ENCODE peak calls at places on chromosomes 7 and 10, in eight cellular contexts. One of them, this sample, is unnamed.

GRCh38 chr10:89615824-89616223 is 29.2 kb downstream of the PANK1 start:
- DNase-seq in ascending aorta: no peak
- DNase-seq in AG10803: no peak
- DNase-seq in stomach: no peak
- DNase-seq in heart left ventricle: no peak
- DNase-seq in lower leg skin: no peak
- DNase-seq in AG09319: no peak
- DNase-seq in GM06990: no peak
- DNase-seq in this sample: no peak

GRCh38 chr7:100089458-100090201 is 861 bp downstream of the COPS6 start:
- DNase-seq in ascending aorta: no peak
- DNase-seq in AG10803: peak
- DNase-seq in stomach: no peak
- DNase-seq in heart left ventricle: no peak
- DNase-seq in lower leg skin: no peak
- DNase-seq in AG09319: no peak
- DNase-seq in GM06990: no peak
- DNase-seq in this sample: no peak

GRCh38 chr10:91597397-91597881 is 35.4 kb downstream of the PPP1R3C start:
- DNase-seq in ascending aorta: no peak
- DNase-seq in AG10803: no peak
- DNase-seq in stomach: no peak
- DNase-seq in heart left ventricle: no peak
- DNase-seq in lower leg skin: no peak
- DNase-seq in AG09319: no peak
- DNase-seq in GM06990: no peak
- DNase-seq in this sample: no peak

GRCh38 chr10:131811239-131812011 is 89.4 kb upstream of the PPP2R2D start:
- DNase-seq in ascending aorta: no peak
- DNase-seq in AG10803: no peak
- DNase-seq in stomach: peak
- DNase-seq in heart left ventricle: no peak
- DNase-seq in lower leg skin: peak
- DNase-seq in AG09319: no peak
- DNase-seq in GM06990: no peak
- DNase-seq in this sample: peak

GRCh38 chr7:16084370-16084769 is 337.0 kb downstream of the CRPPA start:
- DNase-seq in ascending aorta: no peak
- DNase-seq in AG10803: no peak
- DNase-seq in stomach: no peak
- DNase-seq in heart left ventricle: no peak
- DNase-seq in lower leg skin: no peak
- DNase-seq in AG09319: no peak
- DNase-seq in GM06990: no peak
- DNase-seq in this sample: no peak

GRCh38 chr10:19385846-19386455 is 337.4 kb downstream of the MALRD1 start:
- DNase-seq in ascending aorta: no peak
- DNase-seq in AG10803: no peak
- DNase-seq in stomach: no peak
- DNase-seq in heart left ventricle: no peak
- DNase-seq in lower leg skin: no peak
- DNase-seq in AG09319: no peak
- DNase-seq in GM06990: no peak
- DNase-seq in this sample: no peak

GRCh38 chr10:125707852-125708468 is 11.5 kb upstream of the EDRF1 start:
- DNase-seq in ascending aorta: no peak
- DNase-seq in AG10803: peak
- DNase-seq in stomach: no peak
- DNase-seq in heart left ventricle: no peak
- DNase-seq in lower leg skin: no peak
- DNase-seq in AG09319: no peak
- DNase-seq in GM06990: no peak
- DNase-seq in this sample: no peak

GRCh38 chr7:17696422-17696821 is 243.9 kb downstream of the SNX13 start:
- DNase-seq in ascending aorta: no peak
- DNase-seq in AG10803: peak
- DNase-seq in stomach: no peak
- DNase-seq in heart left ventricle: no peak
- DNase-seq in lower leg skin: peak
- DNase-seq in AG09319: peak
- DNase-seq in GM06990: no peak
- DNase-seq in this sample: no peak

GRCh38 chr10:132202070-132202970 is 15.6 kb downstream of the DPYSL4 start:
- DNase-seq in ascending aorta: no peak
- DNase-seq in AG10803: no peak
- DNase-seq in stomach: no peak
- DNase-seq in heart left ventricle: no peak
- DNase-seq in lower leg skin: no peak
- DNase-seq in AG09319: no peak
- DNase-seq in GM06990: no peak
- DNase-seq in this sample: no peak

GRCh38 chr10:18224626-18225445 is 84.6 kb downstream of the CACNB2 start:
- DNase-seq in ascending aorta: no peak
- DNase-seq in AG10803: no peak
- DNase-seq in stomach: no peak
- DNase-seq in heart left ventricle: no peak
- DNase-seq in lower leg skin: no peak
- DNase-seq in AG09319: no peak
- DNase-seq in GM06990: no peak
- DNase-seq in this sample: no peak

GRCh38 chr10:11879387-11880168 is 56.4 kb downstream of the PROSER2 start:
- DNase-seq in ascending aorta: no peak
- DNase-seq in AG10803: no peak
- DNase-seq in stomach: no peak
- DNase-seq in heart left ventricle: no peak
- DNase-seq in lower leg skin: no peak
- DNase-seq in AG09319: no peak
- DNase-seq in GM06990: no peak
- DNase-seq in this sample: no peak

GRCh38 chr10:102524746-102525145 is 21.0 kb downstream of the SUFU start:
- DNase-seq in ascending aorta: no peak
- DNase-seq in AG10803: no peak
- DNase-seq in stomach: no peak
- DNase-seq in heart left ventricle: peak
- DNase-seq in lower leg skin: no peak
- DNase-seq in AG09319: no peak
- DNase-seq in GM06990: no peak
- DNase-seq in this sample: no peak

GRCh38 chr10:48455055-48455391 is 148.5 kb downstream of the MAPK8 start:
- DNase-seq in ascending aorta: no peak
- DNase-seq in AG10803: no peak
- DNase-seq in stomach: no peak
- DNase-seq in heart left ventricle: no peak
- DNase-seq in lower leg skin: no peak
- DNase-seq in AG09319: no peak
- DNase-seq in GM06990: no peak
- DNase-seq in this sample: peak

GRCh38 chr10:89431977-89432376 is 17.6 kb downstream of the IFIT5 start:
- DNase-seq in ascending aorta: no peak
- DNase-seq in AG10803: peak
- DNase-seq in stomach: no peak
- DNase-seq in heart left ventricle: no peak
- DNase-seq in lower leg skin: no peak
- DNase-seq in AG09319: no peak
- DNase-seq in GM06990: no peak
- DNase-seq in this sample: no peak

GRCh38 chr10:109022417-109023049 is 900.8 kb downstream of the XPNPEP1 start:
- DNase-seq in ascending aorta: no peak
- DNase-seq in AG10803: no peak
- DNase-seq in stomach: no peak
- DNase-seq in heart left ventricle: no peak
- DNase-seq in lower leg skin: no peak
- DNase-seq in AG09319: no peak
- DNase-seq in GM06990: no peak
- DNase-seq in this sample: no peak

GRCh38 chr10:7891634-7892033 is 73.3 kb downstream of the TAF3 start:
- DNase-seq in ascending aorta: no peak
- DNase-seq in AG10803: no peak
- DNase-seq in stomach: no peak
- DNase-seq in heart left ventricle: no peak
- DNase-seq in lower leg skin: no peak
- DNase-seq in AG09319: no peak
- DNase-seq in GM06990: no peak
- DNase-seq in this sample: no peak

GRCh38 chr7:140564643-140565042 is 76.0 kb downstream of the DENND2A start:
- DNase-seq in ascending aorta: no peak
- DNase-seq in AG10803: no peak
- DNase-seq in stomach: no peak
- DNase-seq in heart left ventricle: no peak
- DNase-seq in lower leg skin: no peak
- DNase-seq in AG09319: peak
- DNase-seq in GM06990: no peak
- DNase-seq in this sample: no peak

GRCh38 chr10:125102821-125103220 is 57.5 kb downstream of the CTBP2 start:
- DNase-seq in ascending aorta: no peak
- DNase-seq in AG10803: no peak
- DNase-seq in stomach: peak
- DNase-seq in heart left ventricle: no peak
- DNase-seq in lower leg skin: peak
- DNase-seq in AG09319: no peak
- DNase-seq in GM06990: no peak
- DNase-seq in this sample: no peak

GRCh38 chr10:3020311-3020710 is 47.0 kb upstream of the PFKP start:
- DNase-seq in ascending aorta: no peak
- DNase-seq in AG10803: no peak
- DNase-seq in stomach: no peak
- DNase-seq in heart left ventricle: no peak
- DNase-seq in lower leg skin: no peak
- DNase-seq in AG09319: no peak
- DNase-seq in GM06990: no peak
- DNase-seq in this sample: no peak

GRCh38 chr10:122648599-122649428 is 50.8 kb downstream of the C10orf120 start:
- DNase-seq in ascending aorta: no peak
- DNase-seq in AG10803: peak
- DNase-seq in stomach: peak
- DNase-seq in heart left ventricle: peak
- DNase-seq in lower leg skin: peak
- DNase-seq in AG09319: no peak
- DNase-seq in GM06990: no peak
- DNase-seq in this sample: peak

GRCh38 chr7:974820-975681 is at the start of gene COX19:
- DNase-seq in ascending aorta: peak
- DNase-seq in AG10803: peak
- DNase-seq in stomach: peak
- DNase-seq in heart left ventricle: peak
- DNase-seq in lower leg skin: peak
- DNase-seq in AG09319: peak
- DNase-seq in GM06990: peak
- DNase-seq in this sample: peak

GRCh38 chr10:43197834-43198681 is 59.8 kb downstream of the CSGALNACT2 start:
- DNase-seq in ascending aorta: no peak
- DNase-seq in AG10803: no peak
- DNase-seq in stomach: peak
- DNase-seq in heart left ventricle: no peak
- DNase-seq in lower leg skin: peak
- DNase-seq in AG09319: no peak
- DNase-seq in GM06990: no peak
- DNase-seq in this sample: no peak
- TF ChIP-seq CTCF in ascending aorta: no peak
- TF ChIP-seq CTCF in AG10803: peak
- TF ChIP-seq CTCF in stomach: no peak
- TF ChIP-seq CTCF in heart left ventricle: no peak
- TF ChIP-seq CTCF in lower leg skin: no peak
- TF ChIP-seq CTCF in AG09319: peak
- TF ChIP-seq CTCF in GM06990: peak
- TF ChIP-seq CTCF in this sample: peak

DNA sequence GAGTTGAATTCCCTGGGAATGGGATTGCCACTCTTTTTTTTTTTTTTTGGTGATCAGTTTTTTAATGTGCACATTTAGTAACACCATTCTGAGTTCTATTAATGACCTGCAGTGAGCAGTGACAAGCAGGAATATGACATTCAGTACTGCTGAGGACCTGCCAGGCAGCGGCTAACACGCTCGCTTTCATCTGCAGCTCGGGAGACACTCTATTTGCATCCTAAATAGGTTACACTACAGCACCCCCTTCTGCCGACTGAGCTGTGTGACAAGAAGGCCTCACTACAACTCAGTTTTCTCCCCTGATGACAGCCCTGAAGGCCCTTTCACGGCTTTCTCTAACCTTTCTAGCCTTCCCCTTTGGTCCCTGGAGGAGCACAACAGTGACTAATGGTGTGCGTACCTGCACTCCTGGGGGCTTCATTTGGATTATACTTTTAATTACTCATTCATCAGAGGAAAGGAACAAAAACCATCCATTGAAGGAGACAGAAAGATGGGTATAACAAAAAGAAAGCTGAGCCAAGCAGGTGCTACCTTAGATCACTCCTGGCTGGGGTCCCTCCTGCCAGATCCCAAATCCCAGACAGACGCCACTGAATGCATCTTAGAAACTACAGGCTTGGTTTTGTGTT is 872.4 kb downstream of the LRMDA start:
- DNase-seq in ascending aorta: peak
- DNase-seq in AG10803: peak
- DNase-seq in stomach: peak
- DNase-seq in heart left ventricle: peak
- DNase-seq in lower leg skin: peak
- DNase-seq in AG09319: peak
- DNase-seq in GM06990: no peak
- DNase-seq in this sample: no peak
- TF ChIP-seq CTCF in ascending aorta: peak
- TF ChIP-seq CTCF in AG10803: peak
- TF ChIP-seq CTCF in stomach: no peak
- TF ChIP-seq CTCF in heart left ventricle: peak
- TF ChIP-seq CTCF in lower leg skin: no peak
- TF ChIP-seq CTCF in AG09319: peak
- TF ChIP-seq CTCF in GM06990: peak
- TF ChIP-seq CTCF in this sample: peak

GRCh38 chr10:96556003-96556402 is 30.8 kb downstream of the TM9SF3 start:
- DNase-seq in ascending aorta: no peak
- DNase-seq in AG10803: no peak
- DNase-seq in stomach: no peak
- DNase-seq in heart left ventricle: no peak
- DNase-seq in lower leg skin: no peak
- DNase-seq in AG09319: no peak
- DNase-seq in GM06990: no peak
- DNase-seq in this sample: no peak
- TF ChIP-seq CTCF in ascending aorta: no peak
- TF ChIP-seq CTCF in AG10803: peak
- TF ChIP-seq CTCF in stomach: no peak
- TF ChIP-seq CTCF in heart left ventricle: peak
- TF ChIP-seq CTCF in lower leg skin: no peak
- TF ChIP-seq CTCF in AG09319: peak
- TF ChIP-seq CTCF in GM06990: peak
- TF ChIP-seq CTCF in this sample: peak

DNA sequence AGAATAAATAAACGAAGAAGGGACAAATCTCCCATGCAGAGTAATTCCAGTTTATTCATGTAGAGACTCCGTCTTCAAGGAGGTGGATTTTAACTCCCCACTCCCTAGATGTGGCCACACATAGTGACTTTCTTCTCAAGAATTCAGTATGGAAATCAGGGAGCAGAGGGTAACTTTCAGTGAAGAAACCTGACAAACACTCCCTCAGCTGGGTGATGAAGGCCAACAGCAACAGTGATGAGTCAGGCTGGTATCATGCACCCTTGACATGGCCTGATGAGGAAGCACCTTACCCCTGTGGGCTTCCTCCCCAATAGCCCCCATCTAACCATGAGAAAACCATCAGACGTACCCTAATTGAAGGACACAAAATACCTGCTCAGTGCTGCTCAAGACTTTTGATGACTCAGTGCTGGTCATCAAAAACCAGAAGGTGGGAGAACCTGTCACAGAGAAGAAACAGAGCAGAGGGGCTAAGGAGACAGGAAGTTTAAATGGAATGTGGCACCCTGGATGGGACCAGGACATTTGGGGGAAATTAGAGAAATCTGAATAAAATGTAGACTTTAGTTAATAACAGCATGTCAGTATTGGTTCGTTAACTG is 50.6 kb downstream of the ADAMTS14 start:
- DNase-seq in ascending aorta: no peak
- DNase-seq in AG10803: peak
- DNase-seq in stomach: no peak
- DNase-seq in heart left ventricle: no peak
- DNase-seq in lower leg skin: no peak
- DNase-seq in AG09319: no peak
- DNase-seq in GM06990: no peak
- DNase-seq in this sample: no peak
- TF ChIP-seq CTCF in ascending aorta: no peak
- TF ChIP-seq CTCF in AG10803: no peak
- TF ChIP-seq CTCF in stomach: no peak
- TF ChIP-seq CTCF in heart left ventricle: no peak
- TF ChIP-seq CTCF in lower leg skin: no peak
- TF ChIP-seq CTCF in AG09319: no peak
- TF ChIP-seq CTCF in GM06990: no peak
- TF ChIP-seq CTCF in this sample: no peak